ENCODE peak calls at places on chromosome 18, in eight cellular contexts. A is right lobe of liver, O is RWPE1, F is endodermal cell, C is Right ventricle myocardium superior, R is NCI-H446, Y is WERI-Rb-1, V is HuH-7. S is an unnamed sample.

GRCh38 chr18:51724790-51725721 is 527.6 kb upstream of the MEX3C start:
- DNase-seq in A (peak; percentile 19), O (no peak), F (no peak), C (no peak), R (no peak), Y (no peak), V (no peak), S (no peak)

GRCh38 chr18:3305354-3305762 is 43.4 kb downstream of the MYL12B start:
- DNase-seq in A (no peak), O (peak; percentile 98), F (no peak), C (no peak), R (no peak), Y (no peak), V (no peak), S (no peak)

GRCh38 chr18:9172506-9173127 is 36.0 kb downstream of the ANKRD12 start:
- DNase-seq in A (no peak), O (no peak), F (no peak), C (no peak), R (no peak), Y (no peak), V (no peak), S (no peak)

GRCh38 chr18:55322176-55322735 is 265.7 kb downstream of the TCF4 start:
- DNase-seq in A (peak; percentile 61), O (peak; percentile 14), F (peak; percentile 87), C (peak; percentile 91), R (peak; percentile 95), Y (peak; percentile 84), V (peak; percentile 30), S (peak; percentile 95)

GRCh38 chr18:40004246-40004645 is 1950.8 kb upstream of the PIK3C3 start:
- DNase-seq in A (no peak), O (no peak), F (no peak), C (no peak), R (no peak), Y (no peak), V (no peak), S (no peak)

GRCh38 chr18:70276416-70277145 is 12.3 kb upstream of the SOCS6 start:
- DNase-seq in A (no peak), O (no peak), F (no peak), C (no peak), R (no peak), Y (peak; percentile 15), V (no peak), S (no peak)

GRCh38 chr18:78772369-78773302 is 207.0 kb upstream of the SALL3 start:
- DNase-seq in A (no peak), O (no peak), F (no peak), C (no peak), R (no peak), Y (no peak), V (no peak), S (no peak)

GRCh38 chr18:14974576-14974975 is 226.6 kb downstream of the ANKRD30B start:
- DNase-seq in A (no peak), O (no peak), F (no peak), C (no peak), R (no peak), Y (no peak), V (no peak), S (no peak)

GRCh38 chr18:73688851-73689659 is 458.6 kb downstream of the FBXO15 start:
- DNase-seq in A (no peak), O (peak; percentile 41), F (peak; percentile 57), C (no peak), R (no peak), Y (no peak), V (no peak), S (peak; percentile 1)

GRCh38 chr18:74501386-74501785 is 5.2 kb downstream of the CNDP2 start:
- DNase-seq in A (no peak), O (peak; percentile 49), F (no peak), C (no peak), R (no peak), Y (no peak), V (no peak), S (no peak)